ENCODE peak calls at places on chromosomes 16 and 17, in six cellular contexts. One of them, this sample, is unnamed.

GRCh38 chr16:11852092-11852809 is 909 bp upstream of the RSL1D1 start:
- DNase-seq in stomach: no peak
- DNase-seq in NB4: peak; percentile 40
- DNase-seq in uterus: no peak
- DNase-seq in Peyer's patch: no peak
- DNase-seq in body of pancreas: no peak
- DNase-seq in this sample: no peak

GRCh38 chr17:42361781-42362186 is 26.5 kb downstream of the STAT3 start:
- DNase-seq in stomach: no peak
- DNase-seq in NB4: no peak
- DNase-seq in uterus: no peak
- DNase-seq in Peyer's patch: peak; percentile 69
- DNase-seq in body of pancreas: no peak
- DNase-seq in this sample: no peak

GRCh38 chr17:58270476-58271290 is 10.1 kb downstream of the MPO start:
- DNase-seq in stomach: peak; percentile 19
- DNase-seq in NB4: peak; percentile 58
- DNase-seq in uterus: no peak
- DNase-seq in Peyer's patch: no peak
- DNase-seq in body of pancreas: no peak
- DNase-seq in this sample: no peak

GRCh38 chr17:42979511-42980273 is at the start of gene PTGES3L:
- DNase-seq in stomach: no peak
- DNase-seq in NB4: peak; percentile 60
- DNase-seq in uterus: peak; percentile 45
- DNase-seq in Peyer's patch: no peak
- DNase-seq in body of pancreas: peak; percentile 44
- DNase-seq in this sample: no peak

GRCh38 chr16:66959645-66960177 is 1.4 kb upstream of the CES3 start:
- DNase-seq in stomach: no peak
- DNase-seq in NB4: no peak
- DNase-seq in uterus: no peak
- DNase-seq in Peyer's patch: no peak
- DNase-seq in body of pancreas: no peak
- DNase-seq in this sample: no peak

GRCh38 chr17:27502526-27503324 is 46.5 kb downstream of the KSR1 start:
- DNase-seq in stomach: no peak
- DNase-seq in NB4: no peak
- DNase-seq in uterus: no peak
- DNase-seq in Peyer's patch: no peak
- DNase-seq in body of pancreas: no peak
- DNase-seq in this sample: no peak

GRCh38 chr17:6508519-6509294 is 47.6 kb downstream of the PITPNM3 start:
- DNase-seq in stomach: no peak
- DNase-seq in NB4: no peak
- DNase-seq in uterus: no peak
- DNase-seq in Peyer's patch: peak; percentile 41
- DNase-seq in body of pancreas: no peak
- DNase-seq in this sample: no peak

GRCh38 chr17:65523411-65523810 is 38.0 kb downstream of the AXIN2 start:
- DNase-seq in stomach: no peak
- DNase-seq in NB4: no peak
- DNase-seq in uterus: no peak
- DNase-seq in Peyer's patch: no peak
- DNase-seq in body of pancreas: no peak
- DNase-seq in this sample: no peak

GRCh38 chr17:42345396-42346078 is 42.7 kb downstream of the STAT3 start:
- DNase-seq in stomach: no peak
- DNase-seq in NB4: peak; percentile 54
- DNase-seq in uterus: no peak
- DNase-seq in Peyer's patch: no peak
- DNase-seq in body of pancreas: peak; percentile 57
- DNase-seq in this sample: no peak

GRCh38 chr16:168424-168823 is 2.6 kb downstream of the HBM start:
- DNase-seq in stomach: no peak
- DNase-seq in NB4: no peak
- DNase-seq in uterus: no peak
- DNase-seq in Peyer's patch: no peak
- DNase-seq in body of pancreas: no peak
- DNase-seq in this sample: no peak

GRCh38 chr16:88088161-88088581 is 136.9 kb downstream of the BANP start:
- DNase-seq in stomach: no peak
- DNase-seq in NB4: no peak
- DNase-seq in uterus: peak; percentile 43
- DNase-seq in Peyer's patch: no peak
- DNase-seq in body of pancreas: no peak
- DNase-seq in this sample: no peak

GRCh38 chr16:27314986-27315332 is 1.2 kb downstream of the IL4R start:
- DNase-seq in stomach: no peak
- DNase-seq in NB4: no peak
- DNase-seq in uterus: no peak
- DNase-seq in Peyer's patch: no peak
- DNase-seq in body of pancreas: no peak
- DNase-seq in this sample: no peak

GRCh38 chr16:27316038-27316680 is 2.4 kb downstream of the IL4R start:
- DNase-seq in stomach: no peak
- DNase-seq in NB4: no peak
- DNase-seq in uterus: no peak
- DNase-seq in Peyer's patch: peak; percentile 40
- DNase-seq in body of pancreas: no peak
- DNase-seq in this sample: no peak

GRCh38 chr16:27314161-27314723 is 468 bp downstream of the IL4R start:
- DNase-seq in stomach: peak; percentile 57
- DNase-seq in NB4: peak; percentile 60
- DNase-seq in uterus: peak; percentile 62
- DNase-seq in Peyer's patch: peak; percentile 83
- DNase-seq in body of pancreas: peak; percentile 63
- DNase-seq in this sample: peak; percentile 65

GRCh38 chr16:27317320-27317719 is 3.5 kb downstream of the IL4R start:
- DNase-seq in stomach: no peak
- DNase-seq in NB4: no peak
- DNase-seq in uterus: no peak
- DNase-seq in Peyer's patch: peak; percentile 43
- DNase-seq in body of pancreas: no peak
- DNase-seq in this sample: no peak

DNA sequence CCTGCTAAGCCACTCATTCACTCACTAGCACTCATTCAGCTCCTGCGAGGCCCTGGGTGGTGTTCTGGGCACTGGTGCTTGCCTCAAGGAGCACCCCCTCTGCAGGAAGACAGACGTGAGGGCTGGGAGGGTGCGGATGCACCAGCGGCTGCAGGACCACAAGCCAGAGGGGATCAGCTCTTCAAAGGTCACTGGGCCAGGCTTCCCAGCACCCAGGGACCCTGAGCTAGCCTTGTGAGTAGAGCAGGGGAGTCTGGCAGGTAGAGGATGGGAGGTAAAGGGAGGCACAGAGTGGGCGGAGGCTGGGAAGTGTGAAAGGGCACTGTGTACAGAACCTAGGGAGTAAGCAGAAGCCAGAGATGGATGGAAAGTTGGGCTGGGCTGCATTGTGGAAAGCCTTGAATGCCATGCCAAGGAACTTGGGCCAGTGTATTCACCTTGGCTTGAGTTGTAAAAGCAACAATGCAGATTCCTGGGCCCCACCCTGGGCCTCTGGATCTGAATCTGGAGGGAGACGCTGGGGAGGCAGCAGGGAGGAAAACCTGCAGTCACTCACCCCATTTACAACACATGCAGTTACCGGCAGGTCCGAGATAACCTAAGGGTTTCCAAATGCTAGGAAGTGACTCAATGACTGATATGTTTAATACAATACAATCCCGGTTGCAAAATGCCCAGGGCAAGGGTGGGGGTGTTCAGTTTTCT is 1.7 kb downstream of the IL4R start:
- DNase-seq in stomach: peak; percentile 56
- DNase-seq in NB4: peak; percentile 88
- DNase-seq in uterus: peak; percentile 65
- DNase-seq in Peyer's patch: peak; percentile 75
- DNase-seq in body of pancreas: peak; percentile 46
- DNase-seq in this sample: peak; percentile 61
- TF ChIP-seq POLR2A in stomach: no peak
- TF ChIP-seq POLR2A in NB4: no peak
- TF ChIP-seq POLR2A in uterus: peak; percentile 20
- TF ChIP-seq POLR2A in Peyer's patch: peak; percentile 24
- TF ChIP-seq POLR2A in body of pancreas: no peak
- TF ChIP-seq POLR2A in this sample: no peak

DNA sequence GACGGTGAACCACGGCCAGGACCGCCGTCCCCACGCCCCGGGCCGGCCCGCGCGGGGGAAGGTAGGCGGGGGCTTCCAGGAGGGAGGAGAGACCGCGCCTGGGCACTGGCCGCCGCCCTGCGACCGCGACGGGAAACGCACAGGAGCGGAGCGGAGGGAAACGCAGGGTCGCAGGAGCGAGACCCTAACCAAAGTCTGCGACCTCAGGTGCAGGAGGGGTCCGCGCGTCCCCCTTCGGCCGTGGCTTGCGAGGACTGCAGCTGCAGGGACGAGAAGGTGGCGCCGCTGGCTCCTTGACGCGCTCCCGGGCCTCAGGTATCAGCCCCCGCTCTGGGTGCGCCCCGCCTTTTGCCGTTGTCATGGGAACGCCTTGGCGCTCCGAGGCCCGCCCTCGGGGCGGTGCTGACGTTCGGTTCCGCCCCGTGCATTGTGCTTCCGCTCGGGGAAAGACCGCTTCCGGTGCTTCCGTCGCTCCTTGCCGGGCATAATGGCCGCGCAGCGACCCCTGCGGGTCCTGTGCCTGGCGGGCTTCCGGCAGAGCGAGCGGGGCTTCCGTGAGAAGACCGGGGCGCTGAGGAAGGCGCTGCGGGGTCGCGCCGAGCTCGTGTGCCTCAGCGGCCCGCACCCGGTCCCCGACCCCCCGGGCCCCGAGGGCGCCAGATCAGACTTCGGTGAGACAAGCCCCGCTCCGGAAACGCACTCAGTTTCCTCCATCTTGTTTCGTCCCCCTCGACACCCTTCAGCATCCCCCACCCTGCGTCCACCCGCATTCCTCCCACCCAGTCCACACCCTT is at the start of gene OVCA2:
- DNase-seq in stomach: peak; percentile 97
- DNase-seq in NB4: peak; percentile 91
- DNase-seq in uterus: peak; percentile 97
- DNase-seq in Peyer's patch: peak; percentile 98
- DNase-seq in body of pancreas: peak; percentile 97
- DNase-seq in this sample: peak; percentile 87
- TF ChIP-seq POLR2A in stomach: no peak
- TF ChIP-seq POLR2A in NB4: peak; percentile 66
- TF ChIP-seq POLR2A in uterus: peak; percentile 75
- TF ChIP-seq POLR2A in Peyer's patch: peak; percentile 49
- TF ChIP-seq POLR2A in body of pancreas: peak; percentile 53
- TF ChIP-seq POLR2A in this sample: peak; percentile 42

GRCh38 chr17:17303010-17303846 is at the start of gene NT5M:
- DNase-seq in stomach: peak; percentile 79
- DNase-seq in NB4: peak; percentile 93
- DNase-seq in uterus: peak; percentile 69
- DNase-seq in Peyer's patch: peak; percentile 89
- DNase-seq in body of pancreas: peak; percentile 72
- DNase-seq in this sample: peak; percentile 97

GRCh38 chr17:17306181-17306580 is 3.0 kb downstream of the NT5M start:
- DNase-seq in stomach: no peak
- DNase-seq in NB4: no peak
- DNase-seq in uterus: no peak
- DNase-seq in Peyer's patch: no peak
- DNase-seq in body of pancreas: no peak
- DNase-seq in this sample: no peak

GRCh38 chr17:17303847-17304490 is 796 bp downstream of the NT5M start:
- DNase-seq in stomach: no peak
- DNase-seq in NB4: no peak
- DNase-seq in uterus: no peak
- DNase-seq in Peyer's patch: no peak
- DNase-seq in body of pancreas: no peak
- DNase-seq in this sample: no peak

GRCh38 chr17:17305282-17305801 is 2.2 kb downstream of the NT5M start:
- DNase-seq in stomach: no peak
- DNase-seq in NB4: peak; percentile 94
- DNase-seq in uterus: no peak
- DNase-seq in Peyer's patch: peak; percentile 81
- DNase-seq in body of pancreas: no peak
- DNase-seq in this sample: no peak

GRCh38 chr17:17304521-17304985 is 1.4 kb downstream of the NT5M start:
- DNase-seq in stomach: no peak
- DNase-seq in NB4: peak; percentile 74
- DNase-seq in uterus: no peak
- DNase-seq in Peyer's patch: peak; percentile 54
- DNase-seq in body of pancreas: no peak
- DNase-seq in this sample: no peak
- TF ChIP-seq POLR2A in stomach: no peak
- TF ChIP-seq POLR2A in NB4: no peak
- TF ChIP-seq POLR2A in uterus: no peak
- TF ChIP-seq POLR2A in Peyer's patch: no peak
- TF ChIP-seq POLR2A in body of pancreas: no peak
- TF ChIP-seq POLR2A in this sample: no peak

GRCh38 chr16:30774367-30775130 is 12.4 kb downstream of the RNF40 start:
- DNase-seq in stomach: no peak
- DNase-seq in NB4: no peak
- DNase-seq in uterus: no peak
- DNase-seq in Peyer's patch: no peak
- DNase-seq in body of pancreas: no peak
- DNase-seq in this sample: no peak

GRCh38 chr16:30777591-30778297 is 9.3 kb downstream of the ZNF629 start:
- DNase-seq in stomach: no peak
- DNase-seq in NB4: no peak
- DNase-seq in uterus: no peak
- DNase-seq in Peyer's patch: no peak
- DNase-seq in body of pancreas: no peak
- DNase-seq in this sample: no peak

GRCh38 chr16:30773826-30774225 is 11.7 kb downstream of the RNF40 start:
- DNase-seq in stomach: no peak
- DNase-seq in NB4: no peak
- DNase-seq in uterus: no peak
- DNase-seq in Peyer's patch: no peak
- DNase-seq in body of pancreas: no peak
- DNase-seq in this sample: no peak

GRCh38 chr16:30775131-30775380 is 11.9 kb downstream of the ZNF629 start:
- DNase-seq in stomach: no peak
- DNase-seq in NB4: no peak
- DNase-seq in uterus: no peak
- DNase-seq in Peyer's patch: no peak
- DNase-seq in body of pancreas: no peak
- DNase-seq in this sample: no peak

DNA sequence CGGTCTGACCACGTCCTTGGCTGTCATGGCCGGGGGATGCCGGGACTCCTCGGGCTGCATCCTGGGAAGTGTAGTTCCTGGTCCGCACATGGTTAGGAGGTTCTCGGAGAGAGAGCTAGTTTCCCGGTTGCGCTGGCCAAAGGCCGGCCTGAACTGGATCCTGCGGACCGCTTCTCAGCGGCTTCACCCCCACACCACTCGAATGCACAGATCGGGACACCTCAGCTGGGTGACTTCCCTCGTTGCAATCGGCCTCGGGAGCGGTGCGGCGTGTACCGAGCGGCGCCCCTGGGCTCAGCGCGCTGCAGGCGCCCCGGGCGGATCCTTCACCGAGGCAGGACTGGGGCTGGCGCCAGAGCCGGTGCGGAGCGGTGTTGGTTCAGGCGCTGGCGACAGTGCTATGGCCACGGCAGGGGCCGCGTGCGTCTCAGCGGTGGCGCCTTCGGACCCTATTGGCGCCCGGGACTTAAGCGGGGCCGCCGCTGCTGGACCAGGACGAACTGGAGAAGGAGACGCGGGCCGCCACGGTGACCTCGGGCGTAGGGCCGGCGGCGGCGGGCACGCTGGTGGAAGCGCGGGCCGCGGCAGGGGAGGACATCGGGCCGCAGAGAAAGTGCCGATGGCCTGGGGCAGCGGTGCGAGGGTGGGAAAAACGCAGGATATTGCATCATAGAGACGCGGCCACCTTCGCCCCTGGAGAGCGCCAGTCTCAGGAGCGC is 11.5 kb downstream of the ZNF629 start:
- DNase-seq in stomach: peak; percentile 77
- DNase-seq in NB4: peak; percentile 90
- DNase-seq in uterus: peak; percentile 80
- DNase-seq in Peyer's patch: peak; percentile 86
- DNase-seq in body of pancreas: peak; percentile 82
- DNase-seq in this sample: no peak
- TF ChIP-seq POLR2A in stomach: peak; percentile 19
- TF ChIP-seq POLR2A in NB4: peak; percentile 37
- TF ChIP-seq POLR2A in uterus: peak; percentile 38
- TF ChIP-seq POLR2A in Peyer's patch: peak; percentile 39
- TF ChIP-seq POLR2A in body of pancreas: peak; percentile 29
- TF ChIP-seq POLR2A in this sample: peak; percentile 5

This sample was measured in H54.